ENCODE peak calls at places on chromosomes 2 and 18, in four cellular contexts. L is choroid plexus epithelial cell, K is adrenal gland, I is heart left ventricle. X is an unnamed sample.

GRCh38 chr2:146987996-146988395 is 856.8 kb upstream of the ACVR2A start:
- DNase-seq in L (no peak), I (no peak), K (no peak), X (no peak)

GRCh38 chr2:63842149-63843061 is 709 bp downstream of the UGP2 start:
- DNase-seq in I (no peak), K (peak; percentile 72), L (peak; percentile 88), X (peak; percentile 69)

GRCh38 chr2:40101076-40101688 is 322.1 kb upstream of the THUMPD2 start:
- DNase-seq in L (peak; percentile 68), I (no peak), K (no peak), X (peak; percentile 88)

GRCh38 chr2:72117718-72118117 is 29.9 kb downstream of the CYP26B1 start:
- DNase-seq in K (no peak), I (no peak), L (no peak), X (no peak)

GRCh38 chr2:15048000-15048399 is 415.5 kb downstream of the LRATD1 start:
- DNase-seq in I (no peak), L (no peak), K (no peak), X (no peak)

GRCh38 chr2:225994748-225995405 is 595.4 kb downstream of the NYAP2 start:
- DNase-seq in K (no peak), I (no peak), L (peak; percentile 63), X (peak; percentile 22)

GRCh38 chr2:108908717-108909077 is 80.3 kb downstream of the EDAR start:
- DNase-seq in I (no peak), K (no peak), L (peak; percentile 5), X (no peak)

GRCh38 chr2:202072226-202072625 is 829 bp upstream of the KIAA2012 start:
- DNase-seq in L (peak; percentile 43), I (no peak), K (no peak), X (no peak)

GRCh38 chr2:62340981-62341624 is 145.2 kb downstream of the B3GNT2 start:
- DNase-seq in I (peak; percentile 60), K (peak; percentile 91), L (no peak), X (no peak)

GRCh38 chr2:105789745-105790466 is 45.2 kb downstream of the NCK2 start:
- DNase-seq in K (peak; percentile 86), I (no peak), L (no peak), X (peak; percentile 63)

GRCh38 chr2:134360750-134361487 is 107.0 kb downstream of the MGAT5 start:
- DNase-seq in L (no peak), K (no peak), I (no peak), X (no peak)

GRCh38 chr2:221501210-221501882 is 70.8 kb downstream of the EPHA4 start:
- DNase-seq in I (no peak), L (peak; percentile 65), K (no peak), X (peak; percentile 64)

GRCh38 chr2:128562471-128563347 is 244.0 kb upstream of the HS6ST1 start:
- DNase-seq in L (no peak), I (no peak), K (no peak), X (no peak)

GRCh38 chr2:69741281-69742169 is at the start of gene ANXA4:
- DNase-seq in I (peak; percentile 89), K (peak; percentile 81), L (peak; percentile 81), X (peak; percentile 83)

GRCh38 chr2:29783696-29784095 is 137.7 kb downstream of the ALK start:
- DNase-seq in L (no peak), I (no peak), K (no peak), X (no peak)

GRCh38 chr2:96685592-96686459 is 43.3 kb downstream of the FER1L5 start:
- DNase-seq in I (no peak), L (peak; percentile 45), K (no peak), X (peak; percentile 25)
- TF ChIP-seq CTCF in I (no peak), L (peak; percentile 7), K (no peak), X (no peak)

DNA sequence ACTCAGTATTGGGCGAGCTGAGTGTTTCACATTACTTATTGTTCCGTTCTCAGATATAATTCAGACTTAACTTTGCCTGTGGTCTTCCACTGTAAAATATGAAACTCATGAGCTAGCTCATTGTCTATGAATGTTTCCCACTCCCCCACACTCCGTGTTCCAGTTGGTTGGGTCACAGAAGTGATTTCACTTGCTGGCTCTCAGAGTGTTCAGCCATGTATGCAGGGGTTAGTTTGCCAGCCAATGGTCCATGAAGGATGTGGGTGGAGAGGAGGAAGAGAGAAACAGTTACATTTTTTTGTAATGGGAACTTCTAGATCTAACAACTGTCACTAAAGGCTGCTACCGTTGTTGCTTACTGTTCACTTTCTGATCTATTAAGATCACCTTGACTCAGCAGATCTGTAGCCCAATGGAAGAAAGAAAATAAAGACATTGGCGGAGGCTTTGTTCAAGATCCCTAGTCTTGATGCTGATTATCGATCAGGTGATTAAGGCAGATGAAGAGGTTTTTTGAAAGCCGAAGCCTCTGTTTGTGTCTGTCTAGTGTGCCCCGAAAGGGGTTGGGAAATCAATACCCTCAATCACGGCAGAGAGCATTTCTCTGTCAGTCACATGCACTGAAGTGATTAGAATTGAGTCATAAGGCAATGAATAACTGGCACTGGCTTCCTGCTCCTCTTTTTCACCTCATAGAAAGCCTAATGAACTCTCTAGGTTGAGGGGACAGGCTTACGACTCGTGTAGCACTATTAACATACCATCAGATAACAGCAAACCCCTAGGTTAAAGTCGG is 279.7 kb upstream of the FIGN start:
- DNase-seq in I (no peak), L (no peak), K (no peak), X (peak; percentile 39)
- H3K4me3 ChIP-seq in I (no peak overlapping the region), L (no peak overlapping the region), K (no peak overlapping the region), X (no peak overlapping the region)

DNA sequence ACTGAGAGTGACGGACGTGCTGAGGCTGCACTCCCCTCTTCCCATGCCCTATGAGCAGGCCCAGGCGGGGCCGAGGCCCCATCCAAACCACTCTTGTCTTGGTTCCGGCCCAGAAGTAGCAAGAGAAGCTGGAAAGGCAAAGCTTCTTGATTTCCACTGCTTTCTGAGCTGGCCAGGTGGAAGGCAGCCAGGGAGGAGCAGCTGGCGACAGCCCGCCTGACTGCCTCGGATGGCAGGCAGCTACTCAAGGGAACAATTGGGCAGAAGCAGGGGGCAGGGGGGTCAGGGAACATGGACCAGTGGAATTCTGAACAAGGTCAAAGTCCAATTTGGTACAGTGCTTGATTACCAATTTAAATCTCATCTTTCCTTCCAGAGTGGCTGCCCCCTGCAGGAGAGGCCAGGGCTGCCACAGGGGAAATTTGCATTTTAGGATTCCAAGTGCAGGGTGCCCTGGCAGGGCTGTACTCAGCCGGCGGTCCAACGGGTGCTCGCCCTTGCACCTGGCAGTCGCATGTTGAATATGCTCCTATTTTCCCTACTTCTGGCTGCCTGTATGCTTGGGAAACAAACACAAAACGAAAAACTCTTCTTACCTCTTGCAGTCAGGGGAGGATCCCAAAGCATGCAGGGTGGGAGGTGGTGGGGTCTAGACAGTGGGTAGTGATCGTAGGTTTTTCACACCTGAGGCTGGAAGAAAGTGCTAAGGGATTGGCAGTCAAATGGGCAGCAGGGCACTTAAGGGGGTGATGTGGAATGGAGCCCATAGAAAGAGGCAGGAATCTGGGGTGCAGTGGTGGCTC is 67.3 kb downstream of the LIPG start:
- DNase-seq in L (no peak), K (no peak), I (peak; percentile 76), X (no peak)
- TF ChIP-seq CTCF in L (peak; percentile 48), K (no peak), I (peak; percentile 28), X (peak; percentile 37)

DNA sequence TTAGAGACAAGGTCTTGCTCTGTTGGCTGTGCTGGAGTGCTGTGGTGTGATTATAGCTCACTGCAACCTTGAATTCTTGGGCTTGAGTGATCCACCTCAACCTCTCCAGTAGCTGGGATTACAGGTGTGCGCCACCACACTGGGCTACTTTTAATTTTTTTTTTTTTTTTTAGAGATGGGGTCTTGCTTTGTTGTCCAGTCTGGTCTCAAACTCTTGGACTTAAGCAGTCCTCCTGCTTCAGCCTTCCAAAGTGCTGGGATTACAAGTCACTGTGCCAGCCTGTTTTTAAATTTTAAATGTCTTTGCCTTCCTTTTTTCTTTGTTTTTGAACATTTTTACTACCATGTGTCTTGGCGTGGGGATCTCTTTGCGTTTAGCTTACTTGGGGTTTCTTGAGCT is 32.5 kb downstream of the TAF4B start:
- DNase-seq in L (no peak), I (no peak), K (no peak), X (no peak)
- H3K4me3 ChIP-seq in L (no peak overlapping the region), I (no peak overlapping the region), K (no peak overlapping the region), X (no peak overlapping the region)

DNA sequence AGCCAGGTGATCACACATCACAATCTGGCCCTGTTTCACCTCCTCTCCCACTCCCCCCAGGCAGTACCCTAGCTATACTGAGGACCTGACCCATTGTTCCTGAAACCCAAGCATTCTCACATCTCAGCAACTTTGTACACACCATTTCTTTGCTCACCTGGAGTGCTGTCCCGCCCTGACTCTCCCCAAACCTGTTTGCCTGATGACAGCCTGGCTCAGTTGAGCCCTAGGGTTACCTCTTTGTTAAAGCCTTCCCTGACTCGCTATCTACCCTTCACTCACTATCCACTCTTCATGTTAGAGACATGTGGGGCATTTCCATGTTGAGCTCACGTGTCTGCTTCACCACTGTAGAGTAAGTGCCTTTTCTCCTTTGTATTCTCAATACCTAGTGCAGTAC is 49.1 kb downstream of the GREB1L start:
- DNase-seq in K (no peak), I (no peak), L (no peak), X (no peak)
- TF ChIP-seq CTCF in K (no peak), I (no peak), L (no peak), X (no peak)

GRCh38 chr2:239002960-239003932 is 155.4 kb downstream of the TWIST2 start:
- DNase-seq in L (peak; percentile 69), I (no peak), K (no peak), X (peak; percentile 19)
- H3K4me3 ChIP-seq in L (no peak overlapping the region), I (no peak overlapping the region), K (no peak overlapping the region), X (no peak overlapping the region)

DNA sequence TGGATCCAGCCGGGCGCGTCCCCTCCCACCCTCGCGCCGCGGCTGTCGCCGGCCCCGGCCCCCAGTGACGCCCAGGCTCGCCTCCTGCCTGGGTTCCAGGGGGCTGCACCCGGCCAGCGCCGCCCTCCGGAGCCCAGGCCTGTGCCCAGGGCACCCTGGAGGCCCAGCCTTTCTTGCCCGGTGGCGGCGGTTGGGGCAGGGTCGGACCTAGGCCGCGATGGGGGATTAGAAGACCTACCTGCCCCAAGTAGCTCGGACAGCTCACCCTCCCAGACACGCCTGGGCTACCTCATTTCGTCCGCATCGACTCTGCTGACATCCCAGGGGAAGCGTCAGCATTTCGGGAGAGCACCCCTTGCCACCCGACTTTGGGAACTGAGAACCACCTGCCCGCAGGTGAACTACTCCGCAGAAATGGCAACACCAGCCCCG is 727 bp upstream of the ARL4C start:
- DNase-seq in I (no peak), L (no peak), K (no peak), X (no peak)
- TF ChIP-seq CTCF in I (no peak), L (no peak), K (no peak), X (no peak)

GRCh38 chr2:84849271-84849952 is 31.5 kb downstream of the TRABD2A start:
- DNase-seq in L (no peak), K (no peak), I (no peak), X (no peak)
- H3K4me3 ChIP-seq in L (no peak overlapping the region), K (no peak overlapping the region), I (no peak overlapping the region), X (no peak overlapping the region)

GRCh38 chr2:166106431-166107015 is 21.3 kb downstream of the SCN1A start:
- DNase-seq in K (no peak), I (no peak), L (peak; percentile 73), X (peak; percentile 12)
- TF ChIP-seq CTCF in K (peak; percentile 9), I (peak; percentile 18), L (peak; percentile 76), X (peak; percentile 49)

GRCh38 chr2:27249891-27250651 is 12.8 kb downstream of the SLC30A3 start:
- DNase-seq in K (peak; percentile 74), I (peak; percentile 78), L (peak; percentile 61), X (peak; percentile 13)
- H3K4me3 ChIP-seq in K (no peak overlapping the region), I (no peak overlapping the region), L (no peak overlapping the region), X (no peak overlapping the region)

X was measured in astrocyte of the spinal cord.